ENCODE peak calls at places on chromosomes 16 and 17, in six cellular contexts. B is AG09319, E is hepatocyte, K is skeletal muscle cell, J is AG09309, I is HT-29. D is an unnamed sample.

GRCh38 chr17:79269620-79270019 is 195.0 kb downstream of the ENGASE start:
- DNase-seq in I (no peak), B (no peak), E (no peak), K (no peak), J (no peak), D (no peak)

GRCh38 chr17:8159459-8160223 is 3.1 kb downstream of the VAMP2 start:
- DNase-seq in B (no peak), J (no peak), E (no peak), K (no peak), I (no peak), D (no peak)

GRCh38 chr17:1643293-1643998 is 2.1 kb downstream of the SCARF1 start:
- DNase-seq in E (peak), J (no peak), I (peak), K (no peak), B (no peak), D (no peak)

GRCh38 chr17:37299257-37299985 is 76.4 kb upstream of the C17orf78 start:
- DNase-seq in E (peak), K (no peak), J (no peak), I (no peak), B (no peak), D (no peak)

GRCh38 chr16:67936876-67937605 is 391 bp upstream of the PSMB10 start:
- DNase-seq in I (peak), E (no peak), K (no peak), J (no peak), B (no peak), D (no peak)

GRCh38 chr17:14918540-14918939 is 346.6 kb downstream of the PMP22 start:
- DNase-seq in K (no peak), J (no peak), I (no peak), E (no peak), B (no peak), D (no peak)

GRCh38 chr17:44351464-44351863 is 6.4 kb downstream of the GRN start:
- DNase-seq in B (no peak), I (no peak), J (no peak), E (no peak), K (no peak), D (no peak)

GRCh38 chr17:38560503-38561318 is 45.0 kb downstream of the SRCIN1 start:
- DNase-seq in K (no peak), I (no peak), J (no peak), E (peak), B (no peak), D (no peak)

GRCh38 chr17:48416971-48417370 is 13.0 kb downstream of the SKAP1 start:
- DNase-seq in B (no peak), K (no peak), E (no peak), J (no peak), I (no peak), D (no peak)

GRCh38 chr17:73657473-73658116 is 13.3 kb upstream of the SDK2 start:
- DNase-seq in K (no peak), I (peak), B (no peak), E (peak), J (no peak), D (no peak)

GRCh38 chr16:88303890-88304819 is 78.6 kb upstream of the ZNF469 start:
- DNase-seq in J (peak), B (peak), I (no peak), K (peak), E (peak), D (no peak)

GRCh38 chr16:58733248-58733670 is 857 bp downstream of the GOT2 start:
- DNase-seq in E (no peak), B (no peak), J (no peak), I (peak), K (no peak), D (no peak)

GRCh38 chr16:11090947-11091785 is 146.8 kb downstream of the CLEC16A start:
- DNase-seq in I (no peak), E (no peak), K (no peak), J (no peak), B (no peak), D (no peak)

GRCh38 chr17:76405967-76406647 is 21.7 kb downstream of the SPHK1 start:
- DNase-seq in E (no peak), J (no peak), B (no peak), K (no peak), I (no peak), D (no peak)

GRCh38 chr17:39527220-39527813 is 66.0 kb downstream of the CDK12 start:
- DNase-seq in J (no peak), I (peak), E (no peak), K (no peak), B (no peak), D (no peak)

GRCh38 chr17:10875984-10876555 is 38.2 kb upstream of the PIRT start:
- DNase-seq in B (no peak), E (peak), K (no peak), J (no peak), I (peak), D (peak)

GRCh38 chr17:68776451-68776850 is 175.3 kb upstream of the FAM20A start:
- DNase-seq in B (no peak), I (no peak), E (no peak), K (no peak), J (no peak), D (no peak)